ENCODE peak calls at places on chromosomes 13 and 19, in seven cellular contexts. V, P, F, B, X, I and R are unnamed samples. For H3K36me3, the result is how much of the 10 kb centered on the place peaks cover.

GRCh38 chr19:4773047-4773640 is 18.4 kb upstream of the FEM1A start:
- DNase-seq in V (no peak), P (no peak), F (no peak), B (no peak), X (no peak), I (no peak), R (no peak)

GRCh38 chr19:49132974-49133609 is 13.7 kb downstream of the PPFIA3 start:
- DNase-seq in V (no peak), P (no peak), F (no peak), B (peak), X (no peak), I (peak), R (no peak)

GRCh38 chr13:49597043-49597669 is 11.8 kb upstream of the RCBTB1 start:
- DNase-seq in V (no peak), P (no peak), F (no peak), B (no peak), X (no peak), I (no peak), R (no peak)

GRCh38 chr19:55241143-55241934 is 12.8 kb upstream of the TMEM86B start:
- DNase-seq in V (no peak), P (no peak), F (no peak), B (no peak), X (no peak), I (no peak), R (no peak)

GRCh38 chr13:67048793-67049150 is 181.4 kb downstream of the PCDH9 start:
- DNase-seq in V (no peak), P (no peak), F (no peak), B (no peak), X (no peak), I (no peak), R (no peak)

GRCh38 chr13:93230466-93230865 is 3.9 kb downstream of the GPC6 start:
- DNase-seq in V (no peak), P (no peak), F (peak), B (no peak), X (no peak), I (no peak), R (no peak)

GRCh38 chr19:40502647-40503046 is 35.8 kb downstream of the SPTBN4 start:
- DNase-seq in V (no peak), P (no peak), F (no peak), B (no peak), X (no peak), I (no peak), R (no peak)

GRCh38 chr13:73158851-73159250 is 100.0 kb downstream of the KLF5 start:
- DNase-seq in V (no peak), P (no peak), F (peak), B (no peak), X (peak), I (no peak), R (no peak)

GRCh38 chr19:2266183-2266993 is 10.2 kb upstream of the JSRP1 start:
- DNase-seq in V (peak), P (peak), F (peak), B (peak), X (no peak), I (peak), R (no peak)

GRCh38 chr13:76890036-76890435 is 3.8 kb upstream of the KCTD12 start:
- DNase-seq in V (no peak), P (no peak), F (peak), B (no peak), X (no peak), I (no peak), R (no peak)

GRCh38 chr13:102597029-102598015 is 536 bp downstream of the TPP2 start:
- DNase-seq in V (peak), P (no peak), F (peak), B (peak), X (peak), I (peak), R (no peak)

GRCh38 chr19:22610121-22610520 is 24.0 kb upstream of the ZNF492 start:
- DNase-seq in V (peak), P (no peak), F (no peak), B (no peak), X (no peak), I (no peak), R (no peak)

GRCh38 chr13:110463876-110464510 is 97.5 kb downstream of the RAB20 start:
- DNase-seq in V (no peak), P (no peak), F (peak), B (no peak), X (no peak), I (no peak), R (no peak)
- H3K36me3 ChIP-seq in V (half or more), P (half or more), F (under half), B (half or more), X (under half), I (under half), R (half or more)

GRCh38 chr19:52600639-52601024 is 30.5 kb downstream of the ZNF701 start:
- DNase-seq in V (peak), P (no peak), F (no peak), B (peak), X (peak), I (no peak), R (no peak)
- H3K27ac ChIP-seq in V (peak), P (peak), F (peak), B (peak), X (no peak), I (peak), R (peak)

DNA sequence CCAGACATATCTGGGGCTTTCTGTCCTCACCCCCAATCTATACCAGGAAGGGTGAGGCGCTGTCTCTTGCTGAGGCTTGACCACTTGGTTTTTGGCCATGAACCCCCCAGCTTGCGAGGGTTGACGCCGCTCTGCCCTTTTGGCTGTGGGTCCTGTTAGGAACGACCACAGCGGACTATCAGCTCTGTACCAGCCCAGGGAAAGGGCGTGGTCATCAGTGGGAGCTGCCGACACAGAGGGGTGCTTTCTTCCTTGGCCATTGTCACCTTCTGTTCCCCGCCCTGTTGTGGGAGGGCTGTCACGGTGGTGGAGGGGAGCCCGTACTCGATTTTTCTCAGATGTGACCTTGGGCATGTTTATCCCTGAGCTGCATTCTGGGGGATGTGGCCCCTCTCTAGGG is 5.7 kb downstream of the DCAF15 start:
- DNase-seq in V (no peak), P (no peak), F (no peak), B (no peak), X (no peak), I (no peak), R (no peak)
- H3K36me3 ChIP-seq in V (under half), P (under half), F (under half), B (half or more), X (half or more), I (half or more), R (under half)

GRCh38 chr19:10243606-10244005 is 8.4 kb upstream of the MRPL4 start:
- DNase-seq in V (no peak), P (no peak), F (no peak), B (no peak), X (no peak), I (no peak), R (no peak)

GRCh38 chr19:10251792-10252694 is at the start of gene MRPL4:
- DNase-seq in V (peak), P (peak), F (peak), B (peak), X (peak), I (peak), R (peak)

GRCh38 chr19:10246511-10246910 is 5.5 kb upstream of the MRPL4 start:
- DNase-seq in V (no peak), P (no peak), F (no peak), B (no peak), X (no peak), I (no peak), R (no peak)
- H3K27ac ChIP-seq in V (no peak), P (no peak), F (no peak), B (no peak), X (no peak), I (no peak), R (no peak)